ENCODE peak calls at places on chromosomes 4 and X, in five cellular contexts. W is fibroblast of mammary gland, O is IMR-90, Q is stomach, Y is cardiac muscle cell. Z is an unnamed sample.

GRCh38 chr4:143133966-143134365 is 50.8 kb upstream of the USP38 start:
- DNase-seq in Q (no peak), W (no peak), Y (no peak), O (no peak), Z (no peak)

GRCh38 chrX:413322-414201 is 26.9 kb upstream of the PPP2R3B start:
- DNase-seq in W (no peak), O (peak), Q (no peak), Y (peak), Z (no peak)

GRCh38 chrX:40866878-40867277 is 131.5 kb upstream of the MED14 start:
- DNase-seq in O (no peak), W (no peak), Q (no peak), Y (no peak), Z (no peak)

GRCh38 chr4:113579360-113579759 is 182.2 kb downstream of the CAMK2D start:
- DNase-seq in W (no peak), O (no peak), Y (no peak), Q (no peak), Z (no peak)

GRCh38 chr4:141350122-141350904 is 129.6 kb downstream of the ZNF330 start:
- DNase-seq in W (peak), Y (no peak), Q (peak), O (peak), Z (peak)

GRCh38 chr4:157265281-157265680 is 44.8 kb downstream of the GRIA2 start:
- DNase-seq in Q (peak), O (no peak), W (peak), Y (peak), Z (no peak)

GRCh38 chr4:88866862-88867550 is 169.4 kb upstream of the NAP1L5 start:
- DNase-seq in W (peak), Y (no peak), O (peak), Q (no peak), Z (no peak)

GRCh38 chr4:28226962-28227361 is 1366.3 kb downstream of the STIM2 start:
- DNase-seq in O (no peak), Q (no peak), W (peak), Y (no peak), Z (no peak)

GRCh38 chrX:71214152-71214551 is 8.9 kb upstream of the GJB1 start:
- DNase-seq in W (no peak), Y (no peak), Q (no peak), O (no peak), Z (no peak)

GRCh38 chr4:144787365-144788263 is 141.7 kb downstream of the HHIP start:
- DNase-seq in O (peak), W (peak), Y (peak), Q (no peak), Z (peak)

GRCh38 chr4:105633241-105633640 is 75.2 kb downstream of the INTS12 start:
- DNase-seq in W (no peak), Y (no peak), Q (peak), O (no peak), Z (no peak)

GRCh38 chrX:52425710-52426245 is 57.0 kb downstream of the XAGE2 start:
- DNase-seq in Q (no peak), O (peak), Y (no peak), W (peak), Z (peak)

GRCh38 chr4:107666134-107666533 is 53.9 kb downstream of the PAPSS1 start:
- DNase-seq in W (peak), O (peak), Q (no peak), Y (no peak), Z (no peak)

GRCh38 chr4:184331155-184331995 is 113.7 kb upstream of the ENPP6 start:
- DNase-seq in Y (no peak), O (peak), Q (peak), W (no peak), Z (no peak)

GRCh38 chr4:52016985-52017384 is 3.2 kb downstream of the LRRC66 start:
- DNase-seq in W (no peak), Y (no peak), O (no peak), Q (no peak), Z (no peak)

GRCh38 chr4:126850286-126850685 is 782.5 kb upstream of the INTU start:
- DNase-seq in Q (no peak), Y (no peak), W (peak), O (peak), Z (peak)

GRCh38 chr4:107037188-107037587 is 1.1 kb upstream of the DKK2 start:
- DNase-seq in Y (peak), Q (no peak), O (peak), W (peak), Z (no peak)

GRCh38 chr4:175190654-175191053 is 272.5 kb downstream of the ADAM29 start:
- DNase-seq in O (no peak), Y (no peak), Q (no peak), W (no peak), Z (no peak)

GRCh38 chrX:135324463-135324862 is 15.2 kb downstream of the ETDC start:
- DNase-seq in Y (no peak), W (no peak), Q (no peak), O (no peak), Z (no peak)

GRCh38 chrX:39309018-39309620 is 507.9 kb downstream of the MID1IP1 start:
- DNase-seq in W (peak), Y (no peak), Q (no peak), O (no peak), Z (no peak)

GRCh38 chrX:96835660-96836289 is 47.9 kb upstream of the RPA4 start:
- DNase-seq in Y (no peak), Q (no peak), O (no peak), W (no peak), Z (no peak)

GRCh38 chrX:153739754-153740486 is 15.3 kb downstream of the ABCD1 start:
- DNase-seq in Q (no peak), Y (no peak), O (no peak), W (no peak), Z (no peak)

GRCh38 chr4:183830438-183830985 is 74.6 kb upstream of the STOX2 start:
- DNase-seq in W (no peak), Y (no peak), O (no peak), Q (no peak), Z (no peak)

GRCh38 chr4:86338521-86338920 is 21.3 kb downstream of the MAPK10 start:
- DNase-seq in W (peak), Q (no peak), O (no peak), Y (no peak), Z (no peak)

GRCh38 chr4:164731827-164732474 is 22.0 kb upstream of the SMIM31 start:
- DNase-seq in Y (peak), Q (peak), O (peak), W (peak), Z (no peak)

GRCh38 chr4:80189581-80189955 is 7.7 kb upstream of the PRDM8 start:
- DNase-seq in W (no peak), O (no peak), Q (no peak), Y (no peak), Z (no peak)

DNA sequence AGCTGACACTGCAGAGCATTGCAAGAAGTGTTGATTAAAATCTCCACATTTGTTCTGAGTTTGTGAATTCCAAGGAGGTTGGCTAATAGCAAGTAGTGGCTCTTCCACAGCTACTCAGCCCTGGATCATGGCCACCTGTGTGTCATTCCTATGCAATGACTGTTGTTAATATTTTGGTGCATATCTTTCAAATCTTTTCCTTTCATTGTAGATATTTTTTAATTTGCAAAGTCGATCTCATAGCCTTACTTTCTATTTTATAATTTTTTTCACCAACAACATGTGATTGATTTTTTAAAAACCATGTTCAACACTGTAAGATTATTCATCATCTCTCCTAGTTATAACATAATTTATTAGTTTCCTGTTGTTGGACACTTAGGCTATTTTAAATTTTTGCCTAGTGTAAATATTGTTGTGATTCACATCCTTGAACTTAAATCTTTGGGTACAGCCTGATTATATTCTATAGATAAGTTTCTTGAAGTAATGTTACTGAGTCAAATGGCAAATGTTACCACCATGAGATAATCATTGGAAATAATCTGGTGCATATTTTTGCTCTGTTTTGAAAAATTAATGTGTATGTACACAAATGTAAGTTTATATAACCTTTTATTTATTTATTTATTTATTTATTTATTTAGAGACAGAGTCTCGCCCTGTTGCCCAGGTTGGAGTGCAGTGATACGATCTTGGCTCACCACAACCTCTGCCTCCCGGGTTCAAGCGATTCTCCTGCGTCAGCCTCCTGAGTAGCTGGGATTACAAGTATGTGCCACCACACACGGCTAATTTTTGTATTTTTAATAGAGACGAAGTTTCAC is 17.1 kb upstream of the ARHGAP10 start:
- DNase-seq in W (peak), Q (no peak), O (peak), Y (no peak), Z (peak)
- H3K4me3 ChIP-seq in W (no peak), Q (no peak), O (no peak), Y (no peak), Z (no peak)

GRCh38 chrX:15567886-15568616 is 32.7 kb downstream of the ACE2 start:
- DNase-seq in W (no peak), Q (no peak), O (no peak), Y (no peak), Z (no peak)

GRCh38 chrX:15566244-15566643 is 34.5 kb downstream of the ACE2 start:
- DNase-seq in Q (no peak), Y (no peak), O (no peak), W (no peak), Z (no peak)

GRCh38 chrX:15563056-15563455 is 37.7 kb downstream of the ACE2 start:
- DNase-seq in Q (no peak), O (no peak), W (no peak), Y (no peak), Z (no peak)

GRCh38 chrX:15567267-15567666 is 33.5 kb downstream of the ACE2 start:
- DNase-seq in Q (no peak), W (no peak), O (no peak), Y (no peak), Z (no peak)

DNA sequence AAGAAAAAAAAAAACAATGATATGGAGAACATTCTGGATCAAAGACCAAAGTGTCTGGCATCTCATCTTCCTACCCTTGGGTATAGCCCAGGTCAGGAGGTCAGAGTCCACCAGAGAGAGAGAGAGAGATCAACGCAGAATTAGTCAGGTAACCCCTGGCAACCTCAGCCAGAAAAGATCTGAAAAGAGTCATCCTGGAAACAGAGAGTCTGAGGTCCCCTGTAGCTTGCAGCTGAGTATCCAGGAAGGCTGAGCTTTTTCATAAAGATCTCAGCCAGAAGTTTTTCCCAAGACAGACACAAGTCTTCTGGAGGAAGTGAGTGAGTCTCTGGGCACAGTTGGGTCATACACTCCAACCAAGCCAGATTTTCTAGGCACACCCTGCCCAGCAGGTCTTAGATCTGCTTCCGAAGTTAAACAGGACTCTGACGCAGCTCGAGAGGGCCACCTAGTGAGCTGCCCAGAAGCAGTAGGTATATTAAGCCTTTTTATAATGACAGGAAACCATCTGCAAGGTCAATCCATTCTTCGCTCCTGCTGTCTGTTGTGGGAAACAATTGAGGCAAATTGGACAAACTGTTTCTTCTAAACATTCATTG is 35.7 kb downstream of the ACE2 start:
- DNase-seq in O (peak), Y (peak), W (peak), Q (peak), Z (peak)
- TF ChIP-seq CTCF in O (peak), Y (peak), W (peak), Q (no peak), Z (peak)

GRCh38 chr4:139628184-139629012 is 37.2 kb upstream of the MGST2 start:
- DNase-seq in O (no peak), Y (peak), Q (peak), W (no peak), Z (no peak)
- H3K4me3 ChIP-seq in O (no peak), Y (no peak), Q (no peak), W (no peak), Z (no peak)

GRCh38 chrX:21728276-21728968 is 29.5 kb downstream of the SMPX start:
- DNase-seq in O (no peak), Q (no peak), W (no peak), Y (no peak), Z (no peak)

GRCh38 chrX:21723814-21724213 is 34.1 kb downstream of the SMPX start:
- DNase-seq in Q (no peak), Y (no peak), O (no peak), W (no peak), Z (no peak)

GRCh38 chrX:21725916-21726315 is 32.0 kb downstream of the SMPX start:
- DNase-seq in Q (no peak), Y (no peak), O (no peak), W (no peak), Z (no peak)

GRCh38 chrX:21723097-21723496 is 34.8 kb downstream of the SMPX start:
- DNase-seq in Q (no peak), W (peak), Y (peak), O (peak), Z (no peak)

DNA sequence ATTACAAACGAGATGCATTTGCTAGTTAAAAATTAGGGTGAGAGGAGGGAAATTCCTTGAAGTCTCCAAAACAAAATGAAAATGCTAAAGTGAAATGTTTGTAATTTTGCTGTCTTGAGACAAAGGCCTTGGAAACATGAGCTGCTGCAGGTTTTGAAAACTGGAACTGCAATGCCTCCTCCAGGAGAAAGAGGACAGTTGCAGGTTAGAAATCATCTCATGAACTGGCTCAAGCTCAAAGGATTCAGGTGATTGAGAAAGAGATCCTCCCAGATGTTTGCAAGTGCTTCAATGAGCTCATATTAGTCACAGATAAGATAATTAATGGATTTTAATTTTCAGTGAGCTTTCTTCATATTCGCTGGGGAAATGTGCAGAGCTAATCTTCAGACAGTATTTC is 32.4 kb downstream of the SMPX start:
- DNase-seq in O (peak), Q (no peak), Y (peak), W (peak), Z (no peak)
- TF ChIP-seq CTCF in O (peak), Q (no peak), Y (no peak), W (peak), Z (peak)

GRCh38 chr4:5706486-5707290 is 1.7 kb downstream of the EVC2 start:
- DNase-seq in O (no peak), Q (no peak), W (no peak), Y (no peak), Z (no peak)
- H3K4me3 ChIP-seq in O (no peak), Q (no peak), W (no peak), Y (no peak), Z (no peak)

GRCh38 chr4:118835896-118836762 is at the start of gene SEC24D:
- DNase-seq in Y (peak), W (peak), Q (peak), O (peak), Z (peak)
- TF ChIP-seq CTCF in Y (no peak), W (no peak), Q (no peak), O (peak), Z (no peak)

DNA sequence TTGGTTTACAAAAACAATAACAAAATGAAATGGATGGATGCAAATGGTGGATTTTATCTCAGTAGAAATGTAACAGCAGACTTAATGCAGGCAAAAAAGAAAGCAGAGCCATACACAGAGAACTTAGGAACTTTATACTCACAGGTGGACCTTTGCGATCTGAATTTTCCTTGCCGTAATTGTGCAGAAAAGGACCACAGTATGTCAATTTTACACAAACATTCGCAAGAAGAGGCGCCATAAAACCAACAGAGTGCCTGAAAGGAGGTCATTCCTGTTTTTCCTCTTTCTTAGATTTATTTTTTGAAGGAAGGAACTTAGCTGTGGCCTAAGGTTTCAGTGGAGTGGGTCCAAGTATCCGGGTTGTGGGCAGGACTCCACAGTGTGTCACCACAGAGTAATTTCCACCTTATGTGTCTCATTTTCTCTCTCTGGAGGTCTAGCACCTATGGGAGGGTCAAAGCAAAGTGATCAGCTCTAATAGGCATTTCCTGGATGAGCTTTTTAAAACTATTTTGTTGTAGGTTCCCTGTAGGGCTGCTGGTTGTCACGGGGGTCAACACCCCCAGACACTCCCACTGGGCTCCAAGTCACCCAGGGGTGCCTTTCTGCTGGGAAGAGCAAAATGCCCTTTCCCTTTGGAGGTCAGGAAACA is 24.7 kb upstream of the PBDC1 start:
- DNase-seq in Q (no peak), Y (no peak), O (peak), W (peak), Z (no peak)
- H3K4me3 ChIP-seq in Q (no peak), Y (no peak), O (no peak), W (peak), Z (no peak)